ENCODE peak calls at places on chromosomes 13 and 19, in six cellular contexts. One of them, this sample, is unnamed.

GRCh38 chr13:24313449-24313848 is 4.1 kb downstream of the C1QTNF9 start:
- DNase-seq in IMR-90: peak; percentile 9
- DNase-seq in H9: no peak
- DNase-seq in trophoblast cell: no peak
- DNase-seq in H1: no peak
- DNase-seq in neuronal stem cell: no peak
- DNase-seq in this sample: no peak

GRCh38 chr13:94602467-94602866 is 810 bp downstream of the GPR180 start:
- DNase-seq in trophoblast cell: no peak
- DNase-seq in H1: no peak
- DNase-seq in H9: no peak
- DNase-seq in neuronal stem cell: no peak
- DNase-seq in IMR-90: no peak
- DNase-seq in this sample: no peak

GRCh38 chr13:112859817-112860190 is 109.2 kb upstream of the MCF2L start:
- DNase-seq in trophoblast cell: no peak
- DNase-seq in neuronal stem cell: no peak
- DNase-seq in H1: no peak
- DNase-seq in IMR-90: peak; percentile 82
- DNase-seq in H9: no peak
- DNase-seq in this sample: peak; percentile 29

GRCh38 chr19:2282062-2282861 is at the start of gene PEAK3:
- DNase-seq in H9: peak; percentile 70
- DNase-seq in IMR-90: peak; percentile 24
- DNase-seq in H1: peak; percentile 79
- DNase-seq in trophoblast cell: peak; percentile 46
- DNase-seq in neuronal stem cell: no peak
- DNase-seq in this sample: peak; percentile 73

GRCh38 chr19:12843999-12844732 is 5.9 kb downstream of the MAST1 start:
- DNase-seq in H1: no peak
- DNase-seq in IMR-90: no peak
- DNase-seq in H9: no peak
- DNase-seq in neuronal stem cell: no peak
- DNase-seq in trophoblast cell: no peak
- DNase-seq in this sample: no peak

GRCh38 chr13:72983085-72983768 is 75.6 kb upstream of the KLF5 start:
- DNase-seq in neuronal stem cell: no peak
- DNase-seq in H9: no peak
- DNase-seq in H1: no peak
- DNase-seq in trophoblast cell: peak; percentile 99
- DNase-seq in IMR-90: peak; percentile 69
- DNase-seq in this sample: peak; percentile 57

GRCh38 chr19:30069535-30070197 is 127.6 kb downstream of the URI1 start:
- DNase-seq in IMR-90: no peak
- DNase-seq in neuronal stem cell: no peak
- DNase-seq in H1: no peak
- DNase-seq in H9: peak; percentile 5
- DNase-seq in trophoblast cell: no peak
- DNase-seq in this sample: no peak

GRCh38 chr13:90068658-90069057 is 1278.8 kb upstream of the MIR17HG start:
- DNase-seq in H9: no peak
- DNase-seq in trophoblast cell: no peak
- DNase-seq in neuronal stem cell: no peak
- DNase-seq in H1: no peak
- DNase-seq in IMR-90: no peak
- DNase-seq in this sample: no peak

GRCh38 chr13:30158774-30159445 is 148.4 kb downstream of the KATNAL1 start:
- DNase-seq in H9: no peak
- DNase-seq in neuronal stem cell: no peak
- DNase-seq in H1: no peak
- DNase-seq in IMR-90: peak; percentile 71
- DNase-seq in trophoblast cell: no peak
- DNase-seq in this sample: peak; percentile 54

GRCh38 chr13:70203661-70204229 is 95.5 kb upstream of the KLHL1 start:
- DNase-seq in neuronal stem cell: no peak
- DNase-seq in trophoblast cell: no peak
- DNase-seq in IMR-90: no peak
- DNase-seq in H9: no peak
- DNase-seq in H1: no peak
- DNase-seq in this sample: no peak

GRCh38 chr13:33174491-33174890 is 111.1 kb downstream of the STARD13 start:
- DNase-seq in H9: no peak
- DNase-seq in trophoblast cell: no peak
- DNase-seq in H1: no peak
- DNase-seq in IMR-90: no peak
- DNase-seq in neuronal stem cell: no peak
- DNase-seq in this sample: no peak

GRCh38 chr13:108070491-108070890 is 144.8 kb downstream of the LIG4 start:
- DNase-seq in trophoblast cell: no peak
- DNase-seq in IMR-90: no peak
- DNase-seq in neuronal stem cell: no peak
- DNase-seq in H1: no peak
- DNase-seq in H9: no peak
- DNase-seq in this sample: no peak

GRCh38 chr19:55353803-55354697 is 469 bp downstream of the COX6B2 start:
- DNase-seq in trophoblast cell: peak; percentile 56
- DNase-seq in IMR-90: peak; percentile 43
- DNase-seq in H9: peak; percentile 88
- DNase-seq in H1: peak; percentile 92
- DNase-seq in neuronal stem cell: no peak
- DNase-seq in this sample: peak; percentile 76

GRCh38 chr13:36819064-36819810 is at the start of gene RFXAP:
- DNase-seq in trophoblast cell: peak; percentile 94
- DNase-seq in IMR-90: peak; percentile 81
- DNase-seq in neuronal stem cell: peak; percentile 90
- DNase-seq in H1: peak; percentile 96
- DNase-seq in H9: peak; percentile 93
- DNase-seq in this sample: peak; percentile 85

GRCh38 chr13:41546372-41547252 is 89.3 kb downstream of the RGCC start:
- DNase-seq in trophoblast cell: no peak
- DNase-seq in H9: no peak
- DNase-seq in H1: no peak
- DNase-seq in neuronal stem cell: no peak
- DNase-seq in IMR-90: peak; percentile 89
- DNase-seq in this sample: peak; percentile 92

GRCh38 chr19:20928371-20928770 is 5.3 kb downstream of the ZNF85 start:
- DNase-seq in trophoblast cell: no peak
- DNase-seq in neuronal stem cell: no peak
- DNase-seq in IMR-90: peak; percentile 87
- DNase-seq in H1: peak; percentile 23
- DNase-seq in H9: no peak
- DNase-seq in this sample: no peak

GRCh38 chr19:46776927-46777911 is 11.2 kb downstream of the SLC1A5 start:
- DNase-seq in neuronal stem cell: no peak
- DNase-seq in H9: peak; percentile 97
- DNase-seq in trophoblast cell: no peak
- DNase-seq in IMR-90: no peak
- DNase-seq in H1: peak; percentile 79
- DNase-seq in this sample: no peak

GRCh38 chr13:112444416-112445399 is 68.6 kb downstream of the SPACA7 start:
- DNase-seq in trophoblast cell: no peak
- DNase-seq in neuronal stem cell: no peak
- DNase-seq in H1: peak; percentile 38
- DNase-seq in IMR-90: no peak
- DNase-seq in H9: peak; percentile 21
- DNase-seq in this sample: no peak

GRCh38 chr13:59946924-59947323 is 216.8 kb downstream of the DIAPH3 start:
- DNase-seq in H1: no peak
- DNase-seq in neuronal stem cell: no peak
- DNase-seq in trophoblast cell: peak; percentile 75
- DNase-seq in H9: no peak
- DNase-seq in IMR-90: peak; percentile 3
- DNase-seq in this sample: peak; percentile 26

GRCh38 chr19:40217921-40218890 is at the start of gene TTC9B:
- DNase-seq in IMR-90: no peak
- DNase-seq in H9: peak; percentile 81
- DNase-seq in H1: peak; percentile 93
- DNase-seq in neuronal stem cell: peak; percentile 67
- DNase-seq in trophoblast cell: peak; percentile 24
- DNase-seq in this sample: peak; percentile 23

GRCh38 chr13:114107686-114108081 is 24.7 kb downstream of the RASA3 start:
- DNase-seq in H1: no peak
- DNase-seq in H9: no peak
- DNase-seq in IMR-90: peak; percentile 91
- DNase-seq in trophoblast cell: no peak
- DNase-seq in neuronal stem cell: no peak
- DNase-seq in this sample: peak; percentile 84

GRCh38 chr19:50024719-50025021 is 502 bp downstream of the VRK3 start:
- DNase-seq in IMR-90: no peak
- DNase-seq in H1: no peak
- DNase-seq in neuronal stem cell: no peak
- DNase-seq in trophoblast cell: peak; percentile 39
- DNase-seq in H9: no peak
- DNase-seq in this sample: no peak

GRCh38 chr19:50025022-50025793 is at the start of gene VRK3:
- DNase-seq in IMR-90: peak; percentile 100
- DNase-seq in trophoblast cell: peak; percentile 100
- DNase-seq in H9: peak; percentile 99
- DNase-seq in neuronal stem cell: peak; percentile 100
- DNase-seq in H1: peak; percentile 93
- DNase-seq in this sample: peak; percentile 100

GRCh38 chr19:50026550-50026906 is 723 bp downstream of the ZNF473 start:
- DNase-seq in H9: no peak
- DNase-seq in neuronal stem cell: no peak
- DNase-seq in trophoblast cell: no peak
- DNase-seq in H1: no peak
- DNase-seq in IMR-90: no peak
- DNase-seq in this sample: no peak

GRCh38 chr19:50022823-50023222 is 2.3 kb downstream of the VRK3 start:
- DNase-seq in neuronal stem cell: no peak
- DNase-seq in H9: no peak
- DNase-seq in IMR-90: no peak
- DNase-seq in H1: no peak
- DNase-seq in trophoblast cell: no peak
- DNase-seq in this sample: no peak

DNA sequence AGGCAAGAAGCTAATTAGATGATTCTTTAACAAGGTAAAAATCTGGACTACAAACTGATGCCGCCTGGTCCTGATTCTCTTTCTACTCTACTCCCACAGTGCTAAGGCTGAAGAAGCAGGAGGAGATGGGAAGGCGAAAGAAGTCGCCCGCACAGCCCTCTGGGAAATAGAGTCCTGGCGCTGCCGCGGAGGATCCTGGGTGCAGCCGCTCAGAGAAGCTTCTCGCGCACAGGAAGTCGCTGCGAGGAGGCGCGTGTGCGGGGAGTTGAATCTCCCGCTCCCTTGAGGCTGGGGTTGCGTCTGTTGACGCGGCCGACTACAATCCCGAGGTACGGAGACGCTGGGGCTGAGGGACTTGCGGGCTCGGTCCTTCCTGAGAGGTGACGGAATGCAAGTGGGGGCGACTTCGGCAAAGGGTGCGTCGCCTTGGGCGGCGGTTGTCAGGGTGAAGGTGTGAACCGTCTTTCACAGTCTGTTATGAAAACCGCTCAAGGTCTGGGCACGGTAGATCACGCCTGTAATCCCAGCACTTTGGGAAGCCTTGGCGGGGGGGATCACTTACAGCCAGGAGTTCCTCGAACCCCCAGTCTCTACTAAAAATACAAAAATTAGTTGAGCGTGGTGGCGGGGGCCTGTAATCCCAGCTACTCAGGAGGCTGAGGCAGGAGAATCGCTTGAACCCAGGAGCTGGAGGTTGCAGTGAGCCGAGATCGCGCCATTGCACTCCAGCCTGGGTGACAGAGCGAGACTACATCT is at the start of gene ZNF473:
- DNase-seq in trophoblast cell: peak; percentile 97
- DNase-seq in H9: peak; percentile 96
- DNase-seq in neuronal stem cell: no peak
- DNase-seq in H1: peak; percentile 90
- DNase-seq in IMR-90: peak; percentile 94
- DNase-seq in this sample: peak; percentile 98
- H3K4ac ChIP-seq in trophoblast cell: peak within 1 kb of the TSS; percentile 77
- H3K4ac ChIP-seq in H9: no peak within 1 kb of the TSS
- H3K4ac ChIP-seq in neuronal stem cell: no peak within 1 kb of the TSS
- H3K4ac ChIP-seq in H1: no peak within 1 kb of the TSS
- H3K4ac ChIP-seq in IMR-90: peak within 1 kb of the TSS; percentile 86
- H3K4ac ChIP-seq in this sample: peak within 1 kb of the TSS; percentile 74

GRCh38 chr19:648305-648704 is 8.6 kb downstream of the FGF22 start:
- DNase-seq in IMR-90: no peak
- DNase-seq in H1: no peak
- DNase-seq in H9: no peak
- DNase-seq in trophoblast cell: no peak
- DNase-seq in neuronal stem cell: no peak
- DNase-seq in this sample: no peak
- H3K18ac ChIP-seq in IMR-90: no peak overlapping the region
- H3K18ac ChIP-seq in H1: no peak overlapping the region
- H3K18ac ChIP-seq in H9: no peak overlapping the region
- H3K18ac ChIP-seq in trophoblast cell: no peak overlapping the region
- H3K18ac ChIP-seq in neuronal stem cell: no peak overlapping the region
- H3K18ac ChIP-seq in this sample: no peak overlapping the region

GRCh38 chr13:100508996-100509395 is 79.6 kb downstream of the GGACT start:
- DNase-seq in H9: no peak
- DNase-seq in H1: no peak
- DNase-seq in trophoblast cell: no peak
- DNase-seq in IMR-90: no peak
- DNase-seq in neuronal stem cell: no peak
- DNase-seq in this sample: no peak

GRCh38 chr13:100510208-100510997 is 78.2 kb downstream of the GGACT start:
- DNase-seq in neuronal stem cell: no peak
- DNase-seq in H9: peak; percentile 82
- DNase-seq in trophoblast cell: no peak
- DNase-seq in H1: no peak
- DNase-seq in IMR-90: no peak
- DNase-seq in this sample: no peak

GRCh38 chr13:100513171-100513570 is 75.4 kb downstream of the GGACT start:
- DNase-seq in neuronal stem cell: no peak
- DNase-seq in H1: no peak
- DNase-seq in trophoblast cell: no peak
- DNase-seq in H9: no peak
- DNase-seq in IMR-90: no peak
- DNase-seq in this sample: no peak

GRCh38 chr13:100512422-100512821 is 76.2 kb downstream of the GGACT start:
- DNase-seq in IMR-90: peak; percentile 22
- DNase-seq in neuronal stem cell: no peak
- DNase-seq in trophoblast cell: peak; percentile 6
- DNase-seq in H1: no peak
- DNase-seq in H9: no peak
- DNase-seq in this sample: peak; percentile 21

GRCh38 chr13:100511422-100511821 is 77.2 kb downstream of the GGACT start:
- DNase-seq in neuronal stem cell: no peak
- DNase-seq in H9: no peak
- DNase-seq in trophoblast cell: no peak
- DNase-seq in IMR-90: no peak
- DNase-seq in H1: no peak
- DNase-seq in this sample: no peak
- H4K91ac ChIP-seq in neuronal stem cell: no peak overlapping the region
- H4K91ac ChIP-seq in H9: no peak overlapping the region
- H4K91ac ChIP-seq in trophoblast cell: no peak overlapping the region
- H4K91ac ChIP-seq in IMR-90: no peak overlapping the region
- H4K91ac ChIP-seq in H1: peak overlapping the region; percentile 88
- H4K91ac ChIP-seq in this sample: no peak overlapping the region

GRCh38 chr19:7069042-7069903 is at the start of gene ZNF557:
- DNase-seq in H9: peak; percentile 97
- DNase-seq in H1: peak; percentile 97
- DNase-seq in trophoblast cell: peak; percentile 98
- DNase-seq in neuronal stem cell: peak; percentile 94
- DNase-seq in IMR-90: peak; percentile 95
- DNase-seq in this sample: peak; percentile 98
- H3K4ac ChIP-seq in H9: no peak within 1 kb of the TSS
- H3K4ac ChIP-seq in H1: no peak within 1 kb of the TSS
- H3K4ac ChIP-seq in trophoblast cell: peak within 1 kb of the TSS; percentile 65
- H3K4ac ChIP-seq in neuronal stem cell: no peak within 1 kb of the TSS
- H3K4ac ChIP-seq in IMR-90: peak within 1 kb of the TSS; percentile 85
- H3K4ac ChIP-seq in this sample: peak within 1 kb of the TSS; percentile 83